ENCODE peak calls at places on chromosomes 6 and 20, in five cellular contexts. S is PC-3, L is neural progenitor cell, Q is fibroblast of mammary gland, H is cardiac fibroblast. K is an unnamed sample.

GRCh38 chr6:5205877-5206840 is 54.6 kb downstream of the LYRM4 start:
- DNase-seq in S (peak), L (no peak), Q (no peak), H (peak), K (no peak)

GRCh38 chr6:113731528-113731927 is 125.6 kb upstream of the MARCKS start:
- DNase-seq in S (no peak), L (no peak), Q (no peak), H (no peak), K (no peak)

GRCh38 chr20:1391640-1392442 is 1.0 kb downstream of the FKBP1A start:
- DNase-seq in S (peak), L (peak), Q (peak), H (peak), K (peak)

GRCh38 chr20:4069741-4070140 is 54.4 kb upstream of the RNF24 start:
- DNase-seq in S (peak), L (no peak), Q (peak), H (peak), K (no peak)

GRCh38 chr6:44002591-44003344 is 124.5 kb downstream of the MRPL14 start:
- DNase-seq in S (no peak), L (peak), Q (peak), H (peak), K (peak)

GRCh38 chr6:90156861-90157260 is 139.8 kb downstream of the BACH2 start:
- DNase-seq in S (peak), L (no peak), Q (no peak), H (no peak), K (no peak)

GRCh38 chr6:28368522-28368921 is 18.8 kb downstream of the ZKSCAN3 start:
- DNase-seq in S (no peak), L (no peak), Q (no peak), H (no peak), K (no peak)

GRCh38 chr6:16950311-16950710 is 151.5 kb upstream of the STMND1 start:
- DNase-seq in S (no peak), L (no peak), Q (no peak), H (no peak), K (no peak)

GRCh38 chr6:1394591-1395463 is 5.5 kb downstream of the FOXF2 start:
- DNase-seq in S (no peak), L (peak), Q (no peak), H (no peak), K (peak)

GRCh38 chr6:1391692-1392309 is 2.4 kb downstream of the FOXF2 start:
- DNase-seq in S (no peak), L (peak), Q (no peak), H (no peak), K (peak)

GRCh38 chr6:1390805-1391511 is 1.6 kb downstream of the FOXF2 start:
- DNase-seq in S (no peak), L (peak), Q (peak), H (peak), K (peak)

GRCh38 chr6:1393641-1394283 is 4.4 kb downstream of the FOXF2 start:
- DNase-seq in S (no peak), L (peak), Q (no peak), H (no peak), K (peak)

GRCh38 chr6:1392813-1393640 is 3.7 kb downstream of the FOXF2 start:
- DNase-seq in S (no peak), L (peak), Q (no peak), H (no peak), K (peak)
- H3K4me3 ChIP-seq in S (no peak), L (peak), Q (no peak), H (no peak), K (no peak)

DNA sequence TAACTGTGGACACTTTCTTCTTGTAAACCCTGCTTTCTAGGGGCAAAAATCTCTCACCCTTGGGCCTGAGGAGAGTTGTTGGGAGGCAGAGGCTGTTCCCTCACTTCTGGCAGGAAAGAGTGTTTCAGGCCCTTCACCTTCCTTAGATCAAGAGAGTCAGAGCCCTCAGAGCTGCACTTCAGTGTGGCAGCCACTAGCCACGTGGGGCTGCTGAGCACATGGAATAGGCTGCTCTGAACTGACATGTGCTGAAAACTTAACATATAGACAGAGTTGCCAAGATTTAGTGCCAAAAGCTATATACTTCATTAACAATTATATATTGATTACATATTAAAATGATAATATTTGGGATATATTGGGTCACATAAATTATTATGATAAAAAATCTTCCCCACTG is 4.4 kb upstream of the LMBRD1 start:
- DNase-seq in S (no peak), L (no peak), Q (no peak), H (no peak), K (no peak)
- H3K4me3 ChIP-seq in S (no peak), L (no peak), Q (no peak), H (no peak), K (no peak)

GRCh38 chr6:170268216-170269129 is 22.4 kb downstream of the DLL1 start:
- DNase-seq in S (no peak), L (no peak), Q (no peak), H (no peak), K (no peak)

GRCh38 chr6:170269873-170270541 is 20.9 kb downstream of the DLL1 start:
- DNase-seq in S (no peak), L (peak), Q (no peak), H (no peak), K (no peak)

GRCh38 chr6:170270984-170271593 is 19.8 kb downstream of the DLL1 start:
- DNase-seq in S (no peak), L (no peak), Q (no peak), H (no peak), K (no peak)

GRCh38 chr6:170267688-170268087 is 23.2 kb downstream of the DLL1 start:
- DNase-seq in S (no peak), L (no peak), Q (no peak), H (no peak), K (no peak)

GRCh38 chr6:170269151-170269872 is 21.6 kb downstream of the DLL1 start:
- DNase-seq in S (no peak), L (peak), Q (no peak), H (no peak), K (peak)
- H3K4me3 ChIP-seq in S (no peak), L (no peak), Q (no peak), H (no peak), K (no peak)

GRCh38 chr20:54062812-54063280 is 7.5 kb downstream of the BCAS1 start:
- DNase-seq in S (peak), L (peak), Q (peak), H (peak), K (peak)

GRCh38 chr20:54056762-54057639 is 13.4 kb downstream of the BCAS1 start:
- DNase-seq in S (peak), L (no peak), Q (no peak), H (no peak), K (no peak)

GRCh38 chr20:54058420-54059139 is 11.8 kb downstream of the BCAS1 start:
- DNase-seq in S (no peak), L (no peak), Q (no peak), H (no peak), K (no peak)

GRCh38 chr20:54061106-54061881 is 9.1 kb downstream of the BCAS1 start:
- DNase-seq in S (no peak), L (no peak), Q (peak), H (peak), K (no peak)

DNA sequence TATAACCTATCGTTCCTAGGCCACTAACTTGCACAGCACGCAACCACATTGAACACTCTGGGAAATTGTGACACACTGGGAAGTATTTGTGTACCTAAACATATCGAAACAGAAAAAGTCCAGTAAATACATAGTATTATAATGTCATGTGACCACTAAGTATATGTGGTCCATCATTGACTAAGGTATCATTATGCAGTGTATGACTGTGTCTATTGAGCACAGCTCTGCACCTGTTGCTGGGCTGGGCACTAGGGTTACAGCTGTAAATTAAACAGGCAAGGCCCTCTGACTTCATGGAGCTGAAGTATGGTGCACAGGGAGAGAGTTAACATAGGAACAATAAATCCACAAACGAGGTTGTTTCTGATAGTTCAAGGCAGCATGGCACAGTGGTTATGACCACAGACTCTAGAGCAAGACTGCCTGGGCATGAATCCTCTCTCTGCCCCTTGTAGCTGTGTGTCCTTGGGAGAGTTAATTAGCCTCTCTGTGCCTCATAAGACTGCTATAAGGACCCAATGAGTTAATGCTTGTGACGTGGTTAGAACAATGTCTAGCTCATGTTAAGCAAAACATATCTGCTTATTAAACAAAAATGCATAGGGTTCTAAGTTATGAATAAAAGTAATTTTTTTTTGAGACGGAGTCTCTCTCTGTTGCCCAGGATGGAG is 10.6 kb downstream of the BCAS1 start:
- DNase-seq in S (no peak), L (no peak), Q (no peak), H (no peak), K (no peak)
- H3K4me3 ChIP-seq in S (no peak), L (no peak), Q (no peak), H (no peak), K (no peak)

DNA sequence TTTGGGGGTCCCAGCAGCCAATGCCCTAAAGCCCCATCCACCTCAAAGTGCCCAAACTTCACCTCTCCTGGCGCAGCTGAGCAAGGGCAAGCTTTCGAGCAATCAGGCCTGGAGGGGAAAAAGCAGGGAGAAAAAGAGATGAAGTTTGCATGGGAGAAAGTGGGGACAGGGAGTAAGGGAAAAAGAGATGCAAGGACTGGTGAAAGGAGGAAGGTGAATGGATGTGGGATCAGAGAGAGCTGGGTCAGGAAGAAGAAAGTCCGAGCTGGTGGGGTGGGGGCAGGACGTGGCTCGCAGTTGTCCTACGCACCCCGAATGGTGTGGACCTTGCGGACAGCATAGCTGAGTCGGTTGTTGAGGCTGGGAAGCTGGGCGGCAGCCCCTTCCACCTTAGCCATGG is 6.5 kb upstream of the PSORS1C2 start:
- DNase-seq in S (no peak), L (no peak), Q (no peak), H (no peak), K (no peak)
- H3K4me3 ChIP-seq in S (no peak), L (no peak), Q (no peak), H (no peak), K (no peak)

DNA sequence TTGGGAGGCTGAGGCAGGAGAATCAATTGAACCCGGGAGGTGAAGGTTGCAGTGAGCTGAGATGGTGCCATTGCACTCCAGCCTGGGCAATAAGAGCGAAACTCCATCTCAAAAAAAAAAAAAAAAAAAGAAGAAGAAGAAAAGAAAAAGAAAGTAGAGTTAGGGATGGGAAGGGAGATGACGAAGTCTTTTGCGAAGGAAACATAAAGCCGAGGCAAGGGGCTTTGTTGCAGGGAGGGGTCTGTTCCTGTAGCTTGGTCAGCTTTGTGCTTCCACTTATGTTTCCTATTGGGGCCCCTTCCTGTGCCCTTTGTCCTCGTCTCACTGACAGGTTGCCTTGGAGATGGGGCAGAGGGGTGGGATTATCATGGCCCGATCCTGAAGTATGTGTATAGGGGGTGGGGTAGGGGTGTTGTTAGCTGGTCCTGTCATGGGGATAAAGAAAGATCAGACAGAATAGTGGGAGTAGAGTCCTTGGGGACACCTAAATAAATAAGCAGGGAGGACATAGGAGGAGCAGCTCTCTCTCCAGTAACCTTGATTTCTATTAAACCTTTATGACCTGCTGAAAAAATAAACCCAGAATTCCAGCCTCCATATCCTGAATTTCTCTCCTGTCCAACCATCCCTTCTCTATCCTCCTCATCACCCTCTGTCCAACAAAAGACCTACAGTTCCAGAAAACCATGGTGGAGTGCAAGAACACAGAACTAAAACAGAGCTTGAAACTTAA is 1.2 kb upstream of the CLIC1 start:
- DNase-seq in S (no peak), L (peak), Q (peak), H (peak), K (no peak)
- H3K4me3 ChIP-seq in S (peak), L (peak), Q (peak), H (no peak), K (no peak)

DNA sequence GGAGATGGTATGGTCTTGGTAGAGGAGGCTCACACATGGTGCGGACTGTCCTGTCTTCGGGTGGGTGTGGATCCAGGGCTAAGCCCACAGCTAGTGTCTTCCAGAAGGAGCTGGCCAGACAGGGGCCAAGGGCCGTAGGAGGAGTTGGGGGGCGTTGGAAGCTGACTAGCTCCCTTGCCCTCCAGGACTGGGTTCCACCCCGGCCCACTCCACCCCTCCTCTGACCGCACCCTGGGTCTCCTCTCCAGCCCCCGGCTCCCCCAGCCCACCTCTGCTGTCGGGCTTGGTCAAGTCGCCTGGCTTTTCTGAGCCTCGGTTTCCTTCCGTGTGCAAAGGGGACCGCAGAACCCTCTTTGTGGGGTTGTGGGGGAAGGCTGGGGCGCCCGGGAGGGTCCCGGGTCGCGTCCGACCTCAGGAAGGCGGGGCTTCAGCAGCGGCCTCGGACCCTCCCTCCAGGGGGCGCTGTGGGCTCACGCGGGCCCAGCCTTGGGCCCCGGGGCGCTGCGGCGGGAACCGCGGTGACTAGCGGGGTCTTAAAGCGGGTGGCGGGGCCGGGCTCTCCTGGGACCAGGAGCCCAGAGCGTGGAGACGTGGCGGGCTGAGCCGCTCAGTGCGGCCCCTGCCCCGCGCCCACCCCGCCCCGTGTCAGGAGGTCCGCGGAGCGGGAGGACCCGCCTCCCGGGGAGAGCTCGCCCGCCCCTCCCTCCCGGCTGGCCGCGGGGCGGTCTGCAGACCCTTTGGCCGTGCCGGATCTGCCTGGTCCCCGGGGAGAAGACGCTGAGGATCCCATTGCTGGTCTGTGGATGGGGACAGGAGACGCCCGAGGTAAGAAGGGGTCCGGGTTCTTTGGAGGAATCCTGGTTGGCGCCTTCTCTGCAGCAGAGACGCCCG is 5.4 kb downstream of the NPBWR2 start:
- DNase-seq in S (peak), L (peak), Q (no peak), H (no peak), K (peak)
- H3K4me3 ChIP-seq in S (peak), L (peak), Q (no peak), H (no peak), K (peak)

GRCh38 chr6:159074120-159074684 is 29.4 kb upstream of the TAGAP start:
- DNase-seq in S (peak), L (peak), Q (peak), H (peak), K (peak)
- H3K4me3 ChIP-seq in S (no peak), L (peak), Q (peak), H (no peak), K (peak)

K was measured in H7.